ENCODE peak calls at places on chromosomes 3 and 15, in five cellular contexts. R is activated CD4-positive, alpha-beta T cell treated with anti-CD3 and anti-CD28 coated beads for 48 hours; V is stimulated activated naive CD4-positive, alpha-beta T cell; W is right atrium auricular region; Q is left ventricle myocardium inferior. U is an unnamed sample.

GRCh38 chr3:48679416-48680380 is 6.0 kb downstream of the NCKIPSD start:
- DNase-seq in V (no peak), W (no peak), R (no peak), Q (no peak), U (no peak)

GRCh38 chr3:196757876-196758739 is 18.5 kb downstream of the PAK2 start:
- DNase-seq in R (peak), Q (no peak), V (no peak), W (no peak), U (no peak)

GRCh38 chr3:180705619-180706018 is 26.3 kb upstream of the CCDC39 start:
- DNase-seq in W (no peak), Q (no peak), V (no peak), R (no peak), U (no peak)

GRCh38 chr15:29888651-29889050 is 66.4 kb upstream of the TJP1 start:
- DNase-seq in W (no peak), R (no peak), Q (no peak), V (no peak), U (no peak)

GRCh38 chr3:31934866-31935265 is 46.2 kb downstream of the OSBPL10 start:
- DNase-seq in Q (no peak), W (no peak), R (no peak), V (no peak), U (no peak)

GRCh38 chr15:78084359-78084750 is 6.8 kb upstream of the TBC1D2B start:
- DNase-seq in Q (no peak), W (no peak), R (no peak), V (no peak), U (no peak)

GRCh38 chr15:101288905-101289513 is 6.0 kb downstream of the SNRPA1 start:
- DNase-seq in Q (no peak), V (peak), R (no peak), W (no peak), U (no peak)

GRCh38 chr3:40079203-40079844 is 230.2 kb upstream of the EIF1B start:
- DNase-seq in R (no peak), Q (no peak), W (no peak), V (no peak), U (no peak)

GRCh38 chr3:173584834-173585831 is 187.6 kb downstream of the NLGN1 start:
- DNase-seq in V (no peak), Q (peak), W (peak), R (no peak), U (peak)

GRCh38 chr3:120349819-120350125 is 618 bp upstream of the LRRC58 start:
- DNase-seq in W (no peak), R (no peak), Q (no peak), V (no peak), U (no peak)

GRCh38 chr3:150890320-150890719 is 14.9 kb downstream of the MINDY4B start:
- DNase-seq in R (no peak), W (no peak), Q (no peak), V (no peak), U (no peak)

GRCh38 chr3:134666885-134667284 is 16.1 kb upstream of the KY start:
- DNase-seq in W (no peak), Q (no peak), V (no peak), R (no peak), U (no peak)

GRCh38 chr15:49610166-49610918 is 10.3 kb downstream of the FAM227B start:
- DNase-seq in V (no peak), R (no peak), Q (no peak), W (no peak), U (no peak)

GRCh38 chr3:64650710-64651109 is 37.1 kb downstream of the ADAMTS9 start:
- DNase-seq in R (no peak), Q (no peak), W (no peak), V (no peak), U (no peak)

GRCh38 chr3:111210003-111210699 is 138.5 kb downstream of the NECTIN3 start:
- DNase-seq in Q (no peak), V (no peak), R (no peak), W (no peak), U (no peak)

GRCh38 chr3:54876694-54877093 is 51.2 kb downstream of the LRTM1 start:
- DNase-seq in V (no peak), Q (no peak), R (no peak), W (no peak), U (no peak)

GRCh38 chr15:59632714-59633113 is 21.1 kb downstream of the GCNT3 start:
- DNase-seq in W (no peak), Q (no peak), R (no peak), V (no peak), U (no peak)

GRCh38 chr3:17231537-17232261 is 346.9 kb downstream of the PLCL2 start:
- DNase-seq in W (no peak), R (no peak), V (no peak), Q (no peak), U (no peak)

GRCh38 chr3:46824561-46824960 is 38.7 kb downstream of the MYL3 start:
- DNase-seq in Q (no peak), V (no peak), W (no peak), R (no peak), U (no peak)

GRCh38 chr3:113354307-113354706 is 87.0 kb downstream of the CFAP44 start:
- DNase-seq in V (no peak), R (no peak), Q (no peak), W (no peak), U (no peak)

GRCh38 chr3:31170932-31171670 is 276.6 kb upstream of the GADL1 start:
- DNase-seq in W (no peak), R (no peak), Q (no peak), V (no peak), U (no peak)

GRCh38 chr3:10322355-10322715 is 1.4 kb upstream of the SEC13 start:
- DNase-seq in R (peak), W (no peak), V (peak), Q (no peak), U (no peak)

GRCh38 chr3:139319428-139320402 is 24.1 kb upstream of the MRPS22 start:
- DNase-seq in V (no peak), R (peak), Q (no peak), W (no peak), U (no peak)

GRCh38 chr15:78620021-78620838 is 566 bp downstream of the CHRNA3 start:
- DNase-seq in W (no peak), Q (no peak), R (peak), V (no peak), U (no peak)

GRCh38 chr3:13818919-13819318 is 61.0 kb downstream of the WNT7A start:
- DNase-seq in V (no peak), R (no peak), W (no peak), Q (no peak), U (no peak)

GRCh38 chr15:44468713-44469385 is 41.4 kb downstream of the CTDSPL2 start:
- DNase-seq in V (no peak), W (no peak), Q (no peak), R (no peak), U (no peak)

GRCh38 chr15:68335655-68336054 is 58.1 kb downstream of the FEM1B start:
- DNase-seq in V (no peak), Q (peak), R (no peak), W (no peak), U (peak)

GRCh38 chr15:91049378-91050127 is 27.2 kb upstream of the VPS33B start:
- DNase-seq in Q (no peak), R (peak), V (peak), W (peak), U (no peak)

U was measured in left cardiac atrium.